ENCODE peak calls at places on chromosomes 6 and 20, in five cellular contexts. One of them, this sample, is unnamed.
A peak's percentile ranks its signal among the peaks of the same experiment; 100 is the strongest.

GRCh38 chr6:149261364-149261763 is 56.1 kb upstream of the TAB2 start:
- DNase-seq in right cardiac atrium: no peak
- DNase-seq in AG10803: no peak
- DNase-seq in Karpas-422: no peak
- DNase-seq in IMR-90: no peak
- DNase-seq in this sample: no peak

GRCh38 chr6:47621838-47622449 is 76.4 kb upstream of the ADGRF4 start:
- DNase-seq in right cardiac atrium: no peak
- DNase-seq in IMR-90: no peak
- DNase-seq in AG10803: no peak
- DNase-seq in Karpas-422: no peak
- DNase-seq in this sample: no peak

GRCh38 chr20:11734431-11734830 is 183.3 kb upstream of the BTBD3 start:
- DNase-seq in right cardiac atrium: no peak
- DNase-seq in IMR-90: no peak
- DNase-seq in Karpas-422: no peak
- DNase-seq in AG10803: no peak
- DNase-seq in this sample: no peak

GRCh38 chr6:80376411-80376810 is 269.9 kb downstream of the BCKDHB start:
- DNase-seq in AG10803: no peak
- DNase-seq in Karpas-422: no peak
- DNase-seq in IMR-90: peak; percentile 53
- DNase-seq in right cardiac atrium: no peak
- DNase-seq in this sample: no peak

GRCh38 chr6:35683267-35683666 is 5.4 kb downstream of the FKBP5 start:
- DNase-seq in AG10803: no peak
- DNase-seq in right cardiac atrium: no peak
- DNase-seq in IMR-90: no peak
- DNase-seq in Karpas-422: no peak
- DNase-seq in this sample: no peak

GRCh38 chr6:125469915-125470314 is 168.1 kb upstream of the HDDC2 start:
- DNase-seq in Karpas-422: no peak
- DNase-seq in right cardiac atrium: no peak
- DNase-seq in AG10803: no peak
- DNase-seq in IMR-90: no peak
- DNase-seq in this sample: no peak

GRCh38 chr6:31197559-31198305 is 27.2 kb upstream of the POU5F1 start:
- DNase-seq in IMR-90: peak; percentile 72
- DNase-seq in right cardiac atrium: peak; percentile 96
- DNase-seq in Karpas-422: peak; percentile 92
- DNase-seq in AG10803: peak; percentile 66
- DNase-seq in this sample: peak; percentile 52

GRCh38 chr6:136964368-136964767 is 42.3 kb downstream of the SLC35D3 start:
- DNase-seq in IMR-90: no peak
- DNase-seq in AG10803: no peak
- DNase-seq in right cardiac atrium: no peak
- DNase-seq in Karpas-422: no peak
- DNase-seq in this sample: no peak

GRCh38 chr6:151437401-151437800 is 14.5 kb downstream of the RMND1 start:
- DNase-seq in right cardiac atrium: no peak
- DNase-seq in Karpas-422: no peak
- DNase-seq in IMR-90: peak; percentile 51
- DNase-seq in AG10803: peak; percentile 24
- DNase-seq in this sample: no peak

GRCh38 chr6:152909241-152909640 is 73.6 kb downstream of the FBXO5 start:
- DNase-seq in IMR-90: no peak
- DNase-seq in Karpas-422: no peak
- DNase-seq in AG10803: no peak
- DNase-seq in right cardiac atrium: no peak
- DNase-seq in this sample: no peak

GRCh38 chr6:28648035-28648877 is 122.6 kb downstream of the GPX5 start:
- DNase-seq in Karpas-422: peak; percentile 94
- DNase-seq in AG10803: peak; percentile 71
- DNase-seq in right cardiac atrium: no peak
- DNase-seq in IMR-90: peak; percentile 74
- DNase-seq in this sample: no peak

GRCh38 chr6:28648878-28649375 is 123.2 kb downstream of the GPX5 start:
- DNase-seq in Karpas-422: no peak
- DNase-seq in AG10803: no peak
- DNase-seq in right cardiac atrium: no peak
- DNase-seq in IMR-90: no peak
- DNase-seq in this sample: no peak

GRCh38 chr6:28646650-28647049 is 121.0 kb downstream of the GPX5 start:
- DNase-seq in right cardiac atrium: no peak
- DNase-seq in IMR-90: no peak
- DNase-seq in AG10803: no peak
- DNase-seq in Karpas-422: no peak
- DNase-seq in this sample: no peak

GRCh38 chr6:28638915-28639314 is 113.2 kb downstream of the GPX5 start:
- DNase-seq in IMR-90: no peak
- DNase-seq in AG10803: no peak
- DNase-seq in right cardiac atrium: no peak
- DNase-seq in Karpas-422: no peak
- DNase-seq in this sample: no peak

GRCh38 chr6:28643017-28643740 is 117.5 kb downstream of the GPX5 start:
- DNase-seq in right cardiac atrium: no peak
- DNase-seq in IMR-90: peak; percentile 78
- DNase-seq in Karpas-422: peak; percentile 83
- DNase-seq in AG10803: peak; percentile 67
- DNase-seq in this sample: peak; percentile 79
- H3K4me3 ChIP-seq in right cardiac atrium: no peak overlapping the region
- H3K4me3 ChIP-seq in IMR-90: no peak overlapping the region
- H3K4me3 ChIP-seq in Karpas-422: no peak overlapping the region
- H3K4me3 ChIP-seq in AG10803: no peak overlapping the region
- H3K4me3 ChIP-seq in this sample: no peak overlapping the region

DNA sequence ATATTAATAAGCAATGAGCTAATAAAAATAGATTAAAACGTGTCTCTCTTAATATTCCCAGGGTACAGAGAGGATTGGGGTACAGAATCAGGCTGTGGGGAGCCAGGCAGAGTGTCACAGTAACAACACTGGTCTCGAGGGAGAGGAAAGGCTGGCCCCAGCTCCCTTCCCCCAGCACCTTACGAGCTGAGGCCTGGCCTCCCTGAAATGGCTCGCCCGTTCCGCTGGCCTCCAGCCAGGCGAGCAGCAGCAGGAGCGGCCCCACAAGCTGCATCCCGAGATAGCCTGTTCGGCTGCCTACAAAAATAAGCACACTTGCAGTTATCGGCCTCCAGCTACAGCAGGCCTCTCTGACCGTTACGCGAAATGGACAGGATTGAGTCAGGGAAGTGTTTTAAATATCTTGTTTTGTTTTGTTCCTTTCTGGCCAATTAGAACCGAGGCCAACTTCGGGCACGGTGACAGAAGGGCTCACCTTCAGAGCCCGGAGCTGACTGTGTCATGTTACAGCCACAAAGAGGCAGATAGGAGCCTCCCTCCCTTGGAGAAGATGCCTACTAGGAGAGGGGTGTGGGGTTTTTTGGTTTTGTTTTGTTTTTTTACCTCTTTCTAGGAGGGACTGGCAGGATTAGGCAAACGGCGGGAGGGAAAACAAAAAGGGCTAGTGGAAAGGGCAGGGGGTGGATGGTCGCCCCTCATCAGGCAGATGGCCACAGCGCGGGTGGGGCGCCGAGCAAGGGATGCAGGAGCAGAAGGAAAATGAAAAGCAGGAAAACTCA is 4.2 kb upstream of the ZMYND8 start:
- DNase-seq in IMR-90: peak; percentile 98
- DNase-seq in Karpas-422: peak; percentile 77
- DNase-seq in AG10803: peak; percentile 76
- DNase-seq in right cardiac atrium: peak; percentile 96
- DNase-seq in this sample: peak; percentile 77
- H3K4me3 ChIP-seq in IMR-90: no peak overlapping the region
- H3K4me3 ChIP-seq in Karpas-422: peak overlapping the region; percentile 59
- H3K4me3 ChIP-seq in AG10803: peak overlapping the region; percentile 6
- H3K4me3 ChIP-seq in right cardiac atrium: no peak overlapping the region
- H3K4me3 ChIP-seq in this sample: peak overlapping the region; percentile 30

GRCh38 chr6:93437491-93437890 is 18.1 kb upstream of the EPHA7 start:
- DNase-seq in Karpas-422: no peak
- DNase-seq in AG10803: no peak
- DNase-seq in right cardiac atrium: no peak
- DNase-seq in IMR-90: no peak
- DNase-seq in this sample: no peak
- H3K4me3 ChIP-seq in Karpas-422: no peak overlapping the region
- H3K4me3 ChIP-seq in AG10803: no peak overlapping the region
- H3K4me3 ChIP-seq in right cardiac atrium: no peak overlapping the region
- H3K4me3 ChIP-seq in IMR-90: no peak overlapping the region
- H3K4me3 ChIP-seq in this sample: no peak overlapping the region

DNA sequence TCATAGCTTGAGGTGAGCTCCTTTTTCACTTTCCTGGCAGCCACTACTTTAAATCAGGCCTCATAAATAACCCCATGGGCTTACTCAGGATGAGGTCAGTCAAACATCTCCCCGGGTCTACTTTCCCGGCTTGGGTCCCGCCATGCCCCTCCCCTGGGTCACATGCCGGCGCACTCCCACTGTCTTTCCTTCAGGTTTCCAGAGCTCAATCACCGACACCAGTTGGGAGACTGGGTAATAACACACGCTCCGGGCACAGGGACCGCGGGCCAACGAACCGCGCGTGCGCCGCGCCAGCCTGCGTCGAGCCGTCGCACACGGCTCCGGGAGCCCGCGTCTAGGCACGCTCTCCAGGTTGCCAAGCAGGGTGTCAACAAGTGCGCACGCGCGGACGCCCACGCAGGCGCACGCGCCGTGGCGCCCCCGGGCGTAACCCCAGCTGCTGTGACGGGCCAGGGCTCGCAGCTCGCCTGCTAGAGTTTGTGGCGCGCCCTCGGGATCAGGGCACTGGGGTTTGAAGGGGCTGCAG is 31.6 kb downstream of the TFAP2B start:
- DNase-seq in AG10803: no peak
- DNase-seq in right cardiac atrium: peak; percentile 45
- DNase-seq in Karpas-422: no peak
- DNase-seq in IMR-90: no peak
- DNase-seq in this sample: no peak
- H3K4me3 ChIP-seq in AG10803: no peak overlapping the region
- H3K4me3 ChIP-seq in right cardiac atrium: peak overlapping the region; percentile 35
- H3K4me3 ChIP-seq in Karpas-422: no peak overlapping the region
- H3K4me3 ChIP-seq in IMR-90: no peak overlapping the region
- H3K4me3 ChIP-seq in this sample: peak overlapping the region; percentile 45

GRCh38 chr6:75620387-75621304 is 19.0 kb downstream of the SENP6 start:
- DNase-seq in IMR-90: no peak
- DNase-seq in right cardiac atrium: no peak
- DNase-seq in AG10803: no peak
- DNase-seq in Karpas-422: no peak
- DNase-seq in this sample: no peak
- H3K4me3 ChIP-seq in IMR-90: no peak overlapping the region
- H3K4me3 ChIP-seq in right cardiac atrium: no peak overlapping the region
- H3K4me3 ChIP-seq in AG10803: no peak overlapping the region
- H3K4me3 ChIP-seq in Karpas-422: no peak overlapping the region
- H3K4me3 ChIP-seq in this sample: no peak overlapping the region

DNA sequence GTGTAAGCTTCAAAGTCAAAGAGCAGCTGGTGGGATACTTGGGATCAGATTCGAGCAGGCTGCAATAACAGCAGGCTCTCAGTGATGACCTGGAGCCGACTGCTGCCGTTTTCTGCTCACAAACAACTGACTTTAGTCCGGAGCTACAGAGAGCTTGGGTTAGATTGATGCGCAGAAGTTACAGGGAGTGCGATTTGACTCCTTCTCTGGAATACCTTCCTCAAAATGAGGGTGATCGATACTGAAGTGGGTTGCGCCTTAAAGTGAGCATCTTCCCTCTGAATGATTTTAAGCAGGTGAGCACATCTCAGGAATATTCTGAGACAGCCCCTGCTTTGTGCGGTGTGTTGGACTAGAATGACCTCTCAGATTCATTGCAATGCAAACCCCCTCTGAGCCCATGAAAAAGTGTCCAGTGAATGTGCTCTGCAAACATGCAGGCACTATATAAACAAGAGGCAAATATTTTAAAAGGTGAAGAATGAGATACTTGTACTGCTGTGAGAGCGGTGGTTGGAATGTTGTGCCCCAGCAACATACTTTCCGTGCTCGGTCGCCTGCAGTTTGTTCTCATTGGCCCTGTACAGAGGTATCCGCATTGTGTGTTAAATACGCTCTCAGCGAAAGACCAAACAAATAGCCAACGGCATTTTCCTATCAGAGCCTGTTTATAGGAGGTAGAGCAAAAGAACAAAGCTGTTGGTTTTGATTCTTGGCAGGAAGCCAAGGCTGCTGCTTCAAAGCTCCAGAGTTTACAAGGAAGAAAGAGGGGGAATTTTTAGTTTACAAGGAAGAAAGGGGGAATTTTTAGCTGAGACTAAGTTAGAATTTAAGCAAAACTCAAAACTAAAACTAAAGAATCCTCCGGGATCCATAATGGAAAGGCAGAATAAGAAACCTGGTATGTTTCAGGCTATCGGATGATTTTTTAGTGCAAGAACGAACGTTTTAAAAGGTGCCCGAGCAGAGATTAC is 67.7 kb downstream of the PHACTR2 start:
- DNase-seq in AG10803: peak; percentile 64
- DNase-seq in Karpas-422: no peak
- DNase-seq in IMR-90: peak; percentile 76
- DNase-seq in right cardiac atrium: no peak
- DNase-seq in this sample: peak; percentile 88
- H3K4me3 ChIP-seq in AG10803: peak overlapping the region; percentile 0
- H3K4me3 ChIP-seq in Karpas-422: no peak overlapping the region
- H3K4me3 ChIP-seq in IMR-90: peak overlapping the region; percentile 12
- H3K4me3 ChIP-seq in right cardiac atrium: peak overlapping the region; percentile 23
- H3K4me3 ChIP-seq in this sample: peak overlapping the region; percentile 19

This sample was measured in LNCaP clone FGC.